ENCODE peak calls at places on chromosomes 6 and 20, in six cellular contexts. R is activated naive CD4-positive, alpha-beta T cell treated with anti-CD3 and anti-CD28 coated beads for 36 hours; H is NCI-H2107; I is LNCaP clone FGC; T is thoracic aorta; B is NCI-H510A. A is an unnamed sample.

GRCh38 chr20:13174402-13174801 is 46.7 kb upstream of the ISM1 start:
- DNase-seq in R (no peak), H (no peak), I (no peak), T (no peak), B (no peak), A (no peak)

GRCh38 chr20:1773816-1774215 is 116.2 kb upstream of the SIRPG start:
- DNase-seq in R (no peak), H (no peak), I (no peak), T (no peak), B (no peak), A (no peak)

GRCh38 chr6:35139924-35140524 is 1.1 kb downstream of the TCP11 start:
- DNase-seq in R (peak), H (no peak), I (peak), T (no peak), B (no peak), A (peak)

GRCh38 chr6:73803562-73804221 is 107.7 kb downstream of the CD109 start:
- DNase-seq in R (peak), H (no peak), I (no peak), T (no peak), B (no peak), A (no peak)

GRCh38 chr6:40588480-40588879 is 1.3 kb upstream of the LRFN2 start:
- DNase-seq in R (no peak), H (no peak), I (no peak), T (no peak), B (peak), A (no peak)

GRCh38 chr6:27651371-27651732 is 178.4 kb upstream of the ZNF184 start:
- DNase-seq in R (no peak), H (no peak), I (no peak), T (no peak), B (no peak), A (no peak)

GRCh38 chr6:121548146-121548545 is 112.7 kb downstream of the GJA1 start:
- DNase-seq in R (no peak), H (no peak), I (no peak), T (no peak), B (no peak), A (no peak)

GRCh38 chr6:7542065-7542877 is 800 bp downstream of the DSP start:
- DNase-seq in R (no peak), H (no peak), I (no peak), T (no peak), B (no peak), A (no peak)

GRCh38 chr6:6918216-6918983 is 189.4 kb upstream of the RREB1 start:
- DNase-seq in R (peak), H (no peak), I (no peak), T (no peak), B (no peak), A (peak)

GRCh38 chr20:20334489-20334888 is 33.4 kb upstream of the INSM1 start:
- DNase-seq in R (no peak), H (no peak), I (no peak), T (no peak), B (no peak), A (no peak)

GRCh38 chr20:13426870-13427269 is 205.8 kb downstream of the ISM1 start:
- DNase-seq in R (no peak), H (no peak), I (no peak), T (no peak), B (no peak), A (no peak)

GRCh38 chr6:44289726-44290125 is 19.5 kb downstream of the TMEM151B start:
- DNase-seq in R (no peak), H (no peak), I (no peak), T (no peak), B (no peak), A (no peak)

GRCh38 chr6:131782764-131783163 is 25.1 kb upstream of the ENPP1 start:
- DNase-seq in R (no peak), H (no peak), I (no peak), T (no peak), B (no peak), A (no peak)

GRCh38 chr20:642398-643174 is 10.4 kb downstream of the SRXN1 start:
- DNase-seq in R (no peak), H (no peak), I (no peak), T (no peak), B (no peak), A (no peak)

GRCh38 chr6:7236312-7237209 is 76.4 kb downstream of the SSR1 start:
- DNase-seq in R (no peak), H (no peak), I (peak), T (no peak), B (no peak), A (no peak)

GRCh38 chr6:113120214-113120576 is 737.0 kb upstream of the MARCKS start:
- DNase-seq in R (no peak), H (no peak), I (no peak), T (no peak), B (no peak), A (no peak)

GRCh38 chr6:8481727-8482126 is 46.4 kb upstream of the SLC35B3 start:
- DNase-seq in R (no peak), H (no peak), I (no peak), T (no peak), B (no peak), A (no peak)

GRCh38 chr20:36063916-36064660 is 90.5 kb upstream of the EPB41L1 start:
- DNase-seq in R (no peak), H (no peak), I (no peak), T (no peak), B (no peak), A (no peak)

GRCh38 chr6:46555129-46555528 is 63.9 kb upstream of the RCAN2 start:
- DNase-seq in R (no peak), H (no peak), I (no peak), T (no peak), B (no peak), A (no peak)

GRCh38 chr20:62805365-62805710 is 703 bp downstream of the OGFR start:
- DNase-seq in R (peak), H (no peak), I (no peak), T (no peak), B (no peak), A (no peak)

GRCh38 chr20:56604690-56605089 is 24.4 kb upstream of the TFAP2C start:
- DNase-seq in R (no peak), H (no peak), I (peak), T (no peak), B (no peak), A (no peak)

GRCh38 chr6:28105286-28105685 is 19.1 kb upstream of the ZSCAN16 start:
- DNase-seq in R (no peak), H (no peak), I (no peak), T (no peak), B (no peak), A (no peak)

GRCh38 chr6:96923400-96923799 is 1.1 kb upstream of the KLHL32 start:
- DNase-seq in R (no peak), H (no peak), I (no peak), T (no peak), B (no peak), A (no peak)

GRCh38 chr6:143516700-143517446 is 5.4 kb upstream of the FUCA2 start:
- DNase-seq in R (no peak), H (no peak), I (no peak), T (no peak), B (no peak), A (no peak)

GRCh38 chr6:41011673-41012072 is 27.3 kb downstream of the UNC5CL start:
- DNase-seq in R (no peak), H (no peak), I (no peak), T (no peak), B (no peak), A (no peak)

GRCh38 chr6:44441091-44441855 is 53.8 kb downstream of the CDC5L start:
- DNase-seq in R (no peak), H (no peak), I (no peak), T (no peak), B (no peak), A (no peak)

GRCh38 chr6:2529217-2529719 is 221.5 kb downstream of the MYLK4 start:
- DNase-seq in R (no peak), H (no peak), I (no peak), T (no peak), B (no peak), A (no peak)

GRCh38 chr6:14398953-14399352 is 281.4 kb downstream of the CD83 start:
- DNase-seq in R (no peak), H (no peak), I (no peak), T (no peak), B (no peak), A (no peak)

GRCh38 chr20:53032021-53033001 is 60.2 kb downstream of the TSHZ2 start:
- DNase-seq in R (no peak), H (no peak), I (no peak), T (no peak), B (no peak), A (no peak)

A was measured in activated CD8-positive, alpha-beta T cell treated with anti-CD3 and anti-CD28 coated beads, Interleukin-2, amount 10 ng/mL, durations not matched to agents 7 days and 5 days.